ENCODE peak calls at places on chromosomes 7 and 10, in nine cellular contexts. P, S, U, X, M, R, I, Z and V are unnamed samples.

GRCh38 chr10:22250897-22251605 is 33.2 kb upstream of the EBLN1 start:
- DNase-seq in U (no peak), S (no peak), X (no peak), R (no peak), Z (no peak), I (no peak), P (no peak), M (peak), V (no peak)

GRCh38 chr10:30857803-30858202 is 173.9 kb downstream of the ZNF438 start:
- DNase-seq in S (no peak), P (no peak), Z (no peak), R (peak), U (no peak), M (no peak), X (no peak), I (peak), V (no peak)

GRCh38 chr7:38704751-38705150 is 73.6 kb upstream of the AMPH start:
- DNase-seq in P (no peak), X (no peak), I (no peak), Z (no peak), R (no peak), S (no peak), M (peak), U (no peak), V (no peak)

GRCh38 chr10:96632974-96633373 is 46.2 kb upstream of the TM9SF3 start:
- DNase-seq in R (no peak), Z (no peak), M (no peak), I (no peak), X (no peak), S (peak), U (peak), P (no peak), V (no peak)

GRCh38 chr10:8852546-8852945 is 798.1 kb downstream of the GATA3 start:
- DNase-seq in S (no peak), R (no peak), U (no peak), I (no peak), P (no peak), M (no peak), X (no peak), Z (no peak), V (no peak)

GRCh38 chr10:63576501-63576900 is 55.3 kb downstream of the REEP3 start:
- DNase-seq in I (no peak), X (no peak), P (no peak), S (no peak), M (no peak), Z (no peak), U (no peak), R (no peak), V (no peak)

GRCh38 chr7:14766747-14767146 is 135.8 kb downstream of the DGKB start:
- DNase-seq in R (no peak), P (no peak), X (no peak), Z (no peak), I (no peak), S (no peak), M (no peak), U (no peak), V (no peak)

GRCh38 chr10:101301111-101301731 is 52.7 kb upstream of the BTRC start:
- DNase-seq in X (peak), I (no peak), M (peak), S (peak), Z (peak), P (peak), R (no peak), U (peak), V (no peak)

GRCh38 chr10:21993360-21994001 is 10.0 kb downstream of the DNAJC1 start:
- DNase-seq in S (peak), P (no peak), U (no peak), Z (no peak), R (no peak), X (no peak), I (no peak), M (peak), V (no peak)

GRCh38 chr10:132131581-132132250 is 55.0 kb upstream of the DPYSL4 start:
- DNase-seq in I (no peak), Z (no peak), S (no peak), R (no peak), X (no peak), U (no peak), P (no peak), M (no peak), V (no peak)

GRCh38 chr10:68499544-68499943 is 27.8 kb upstream of the DNA2 start:
- DNase-seq in Z (no peak), X (no peak), R (no peak), P (no peak), U (no peak), S (no peak), I (no peak), M (no peak), V (no peak)
- H3K4me3 ChIP-seq in Z (no peak), X (no peak), R (no peak), P (no peak), U (no peak), S (no peak), I (no peak), M (no peak), V (no peak)

DNA sequence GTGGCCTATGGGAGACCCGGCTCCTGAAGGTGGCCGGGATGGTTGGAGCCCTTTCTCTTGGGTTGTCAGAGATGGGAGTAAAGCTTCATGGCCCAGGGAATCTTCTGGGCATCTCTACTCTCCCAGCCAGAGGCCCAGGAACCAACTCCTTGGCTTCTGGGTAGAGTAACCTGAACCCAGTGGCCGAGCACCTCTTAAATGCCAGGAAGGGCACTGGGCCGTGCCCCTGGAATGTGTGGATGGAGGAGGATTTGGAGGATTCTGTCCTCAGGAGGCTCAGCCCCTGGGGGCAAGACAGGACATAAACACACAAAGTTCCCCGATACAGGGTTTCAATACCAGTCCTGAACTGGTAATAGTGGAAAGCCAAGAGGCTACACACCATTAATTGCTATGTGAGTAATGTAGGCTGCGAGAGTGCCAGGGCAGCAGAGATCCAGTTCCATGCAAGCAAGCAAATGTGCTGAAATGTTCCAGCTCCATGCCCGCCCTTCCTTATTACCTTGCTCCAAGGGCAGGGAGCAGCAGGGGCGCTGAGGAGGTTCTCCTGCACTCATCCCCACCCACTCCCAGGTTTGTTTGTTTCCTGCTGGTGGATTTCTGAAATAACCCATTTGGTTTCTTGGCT is 1.2 kb downstream of the PALD1 start:
- DNase-seq in S (no peak), I (no peak), U (no peak), R (no peak), X (no peak), Z (no peak), P (no peak), M (no peak), V (no peak)
- H3K4me3 ChIP-seq in S (no peak), I (no peak), U (peak), R (peak), X (no peak), Z (peak), P (no peak), M (no peak), V (peak)

GRCh38 chr7:50662059-50662689 is 97.0 kb upstream of the DDC start:
- DNase-seq in S (no peak), U (no peak), Z (no peak), P (no peak), M (no peak), I (peak), X (no peak), R (no peak), V (no peak)

GRCh38 chr7:50662996-50663395 is 97.8 kb upstream of the DDC start:
- DNase-seq in I (no peak), Z (no peak), U (no peak), M (no peak), P (no peak), X (no peak), S (no peak), R (no peak), V (no peak)

GRCh38 chr7:50660830-50661175 is 95.6 kb upstream of the DDC start:
- DNase-seq in R (no peak), S (no peak), P (no peak), U (no peak), Z (no peak), M (no peak), X (no peak), I (peak), V (no peak)

GRCh38 chr7:50660040-50660829 is 95.0 kb upstream of the DDC start:
- DNase-seq in M (no peak), S (no peak), I (peak), X (no peak), Z (peak), P (no peak), U (no peak), R (peak), V (no peak)

GRCh38 chr7:50661345-50662058 is 96.3 kb upstream of the DDC start:
- DNase-seq in I (peak), R (no peak), S (no peak), Z (no peak), P (no peak), X (no peak), M (no peak), U (no peak), V (no peak)
- H3K4me3 ChIP-seq in I (no peak), R (no peak), S (no peak), Z (peak), P (no peak), X (no peak), M (no peak), U (no peak), V (no peak)

DNA sequence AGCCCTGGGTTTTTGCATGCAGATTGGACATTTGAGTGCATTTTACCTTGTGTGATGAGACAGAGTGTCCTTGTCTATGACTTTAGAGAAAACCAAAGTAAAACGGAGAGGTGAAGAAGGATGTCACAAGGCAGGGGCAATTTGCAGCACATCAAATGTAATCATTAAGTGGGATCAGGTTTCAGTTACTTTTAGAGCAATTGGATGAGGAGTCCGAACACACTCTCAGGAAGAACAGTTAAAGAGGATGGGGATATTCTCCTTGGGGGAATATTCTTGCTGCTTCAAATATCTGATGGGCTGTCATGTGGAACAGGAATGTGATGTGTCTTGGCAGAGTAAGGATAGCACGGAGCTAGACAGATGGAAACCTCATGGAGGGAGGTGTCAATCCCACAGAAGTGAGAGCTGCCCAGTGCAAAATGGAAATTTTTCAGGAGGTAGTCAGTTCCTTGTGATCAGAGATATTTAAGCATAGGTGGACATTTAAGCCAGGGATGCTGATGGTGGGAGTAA is 765 bp downstream of the RAB19 start:
- DNase-seq in X (no peak), I (no peak), S (no peak), Z (no peak), R (no peak), U (no peak), M (peak), P (no peak), V (no peak)
- H3K4me3 ChIP-seq in X (no peak), I (no peak), S (peak), Z (peak), R (no peak), U (no peak), M (peak), P (no peak), V (no peak)

GRCh38 chr10:28937959-28938358 is 260.6 kb downstream of the BAMBI start:
- DNase-seq in S (no peak), P (no peak), U (no peak), X (no peak), I (no peak), Z (no peak), M (no peak), R (no peak), V (no peak)

GRCh38 chr10:28938745-28939144 is 261.4 kb downstream of the BAMBI start:
- DNase-seq in U (no peak), R (no peak), Z (no peak), S (no peak), I (no peak), X (no peak), P (no peak), M (peak), V (no peak)

GRCh38 chr10:28942012-28942411 is 264.7 kb downstream of the BAMBI start:
- DNase-seq in R (no peak), X (no peak), S (no peak), I (no peak), M (no peak), Z (no peak), U (no peak), P (no peak), V (no peak)

GRCh38 chr10:28940158-28940888 is 263.0 kb downstream of the BAMBI start:
- DNase-seq in P (no peak), R (no peak), I (no peak), S (peak), U (no peak), M (no peak), Z (no peak), X (no peak), V (no peak)

GRCh38 chr10:28939352-28940157 is 262.2 kb downstream of the BAMBI start:
- DNase-seq in I (no peak), S (peak), U (peak), X (no peak), Z (no peak), P (peak), R (peak), M (no peak), V (peak)
- H3K4me3 ChIP-seq in I (no peak), S (peak), U (peak), X (no peak), Z (no peak), P (peak), R (no peak), M (no peak), V (peak)

GRCh38 chr7:5693529-5693928 is 87.9 kb downstream of the RNF216 start:
- DNase-seq in M (peak), S (no peak), R (peak), Z (no peak), P (peak), X (no peak), U (no peak), I (no peak), V (no peak)

GRCh38 chr7:5692112-5692844 is 89.2 kb downstream of the RNF216 start:
- DNase-seq in I (peak), P (peak), R (peak), X (peak), M (peak), S (no peak), U (no peak), Z (no peak), V (peak)

GRCh38 chr7:5694221-5694754 is 87.2 kb downstream of the RNF216 start:
- DNase-seq in Z (no peak), U (no peak), R (peak), P (peak), S (no peak), X (peak), I (no peak), M (peak), V (no peak)

GRCh38 chr7:5691536-5692090 is 89.8 kb downstream of the RNF216 start:
- DNase-seq in Z (no peak), I (no peak), R (no peak), P (peak), S (no peak), U (no peak), X (no peak), M (no peak), V (no peak)

DNA sequence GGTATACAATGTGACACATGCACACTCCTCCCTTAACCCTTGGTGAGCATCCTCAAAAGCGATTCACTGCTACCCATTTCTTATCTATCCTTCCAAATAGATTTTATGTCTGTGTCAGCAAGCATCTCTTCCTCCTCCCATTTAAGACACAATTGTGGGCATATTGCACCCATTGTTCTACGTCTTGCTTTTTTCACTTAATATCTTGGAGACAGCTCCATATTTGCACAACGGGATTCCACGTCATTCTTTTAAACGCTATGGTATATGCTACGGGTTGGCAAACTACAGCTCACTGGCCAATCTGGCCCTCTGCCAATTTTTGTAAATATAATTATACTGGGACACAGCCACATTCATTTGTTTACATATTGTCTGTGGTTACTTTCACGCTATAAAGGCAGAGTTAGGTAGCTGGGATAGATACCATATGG is 88.6 kb downstream of the RNF216 start:
- DNase-seq in X (peak), U (no peak), I (no peak), S (no peak), M (peak), R (no peak), P (peak), Z (no peak), V (no peak)
- H3K4me3 ChIP-seq in X (peak), U (no peak), I (peak), S (no peak), M (peak), R (peak), P (peak), Z (no peak), V (peak)

DNA sequence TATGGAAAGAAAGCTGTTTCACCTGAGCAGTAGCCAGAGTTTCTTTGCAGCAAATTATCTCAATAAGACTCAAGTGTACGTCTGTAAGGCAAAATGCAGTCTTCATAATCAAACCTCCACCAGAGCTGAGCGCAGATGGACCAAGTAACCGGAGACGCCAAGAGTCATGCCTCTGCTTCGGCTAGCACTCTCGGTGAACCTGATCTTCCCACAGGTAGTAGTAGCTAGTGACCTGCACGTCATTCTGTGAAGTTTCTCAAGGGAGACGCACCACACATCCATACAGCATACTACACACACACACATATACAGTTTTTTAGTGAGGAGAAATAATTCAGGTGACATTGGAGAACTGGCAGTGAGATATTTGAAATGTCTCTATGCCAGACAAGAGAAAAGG is 357.0 kb downstream of the CRPPA start:
- DNase-seq in M (no peak), P (no peak), S (no peak), X (no peak), Z (no peak), U (no peak), R (no peak), I (no peak), V (no peak)
- H3K4me3 ChIP-seq in M (no peak), P (no peak), S (no peak), X (no peak), Z (no peak), U (no peak), R (no peak), I (no peak), V (no peak)

DNA sequence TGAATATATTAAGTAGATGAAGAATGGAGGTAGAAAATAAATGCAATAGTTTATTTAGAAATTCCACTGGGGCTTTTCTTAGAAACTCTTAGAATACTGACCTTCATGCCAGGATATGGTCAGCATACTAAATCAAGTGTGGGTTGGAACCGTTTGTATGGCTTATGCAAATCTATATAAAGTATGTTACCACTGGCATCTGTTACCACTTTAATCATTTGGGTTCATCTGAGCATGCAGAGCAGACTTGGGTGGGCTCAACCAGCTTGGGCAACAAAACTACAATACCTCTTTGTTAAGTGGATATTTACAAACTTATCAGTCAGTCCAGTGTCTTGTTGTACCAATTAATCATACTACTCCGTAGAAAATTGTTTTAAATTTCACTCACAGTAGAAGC is 125.8 kb downstream of the CRPPA start:
- DNase-seq in X (no peak), Z (no peak), S (no peak), I (no peak), R (no peak), U (no peak), M (no peak), P (no peak), V (no peak)
- H3K4me3 ChIP-seq in X (no peak), Z (no peak), S (no peak), I (no peak), R (no peak), U (no peak), M (no peak), P (no peak), V (no peak)

DNA sequence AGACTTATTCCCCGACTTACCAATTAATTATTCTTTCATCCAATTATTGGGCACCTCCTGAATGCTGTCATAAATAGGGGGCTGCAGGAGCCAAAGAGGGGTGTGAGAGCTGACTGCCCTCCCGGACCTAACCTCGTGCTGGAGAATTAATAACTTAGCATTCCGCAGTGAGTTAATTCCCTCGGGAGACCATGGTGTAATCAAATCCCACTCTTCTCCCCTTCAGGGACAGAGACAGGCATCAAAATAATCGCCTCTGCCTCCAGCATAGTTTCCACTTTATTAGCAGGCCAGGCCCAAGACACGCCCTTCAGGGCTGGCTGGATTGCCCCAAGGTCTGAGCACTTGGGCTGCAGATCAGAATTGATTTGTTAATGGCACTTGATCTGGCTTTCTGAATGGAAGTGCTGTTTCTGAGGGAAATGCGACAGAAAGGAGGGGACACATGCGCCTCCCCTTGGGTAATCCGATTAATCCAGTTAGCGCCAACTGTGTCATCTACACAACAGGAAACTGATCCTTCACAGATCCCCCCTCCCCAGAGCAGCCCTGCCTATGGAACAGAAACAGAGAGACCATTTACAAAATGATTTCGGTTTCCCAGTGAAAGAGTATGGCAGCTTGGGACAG is 15.6 kb downstream of the CHAT start:
- DNase-seq in M (no peak), I (no peak), Z (no peak), U (no peak), R (no peak), X (no peak), S (no peak), P (no peak), V (no peak)
- H3K4me3 ChIP-seq in M (no peak), I (no peak), Z (no peak), U (no peak), R (no peak), X (no peak), S (no peak), P (no peak), V (no peak)